ENCODE peak calls at places on chromosomes 7 and 10, in seven cellular contexts. N is psoas muscle, Q is H9, L is WTC11, C is nephron progenitor cell, P is hepatocyte, S is neural crest cell. I is an unnamed sample.

GRCh38 chr7:47346378-47346914 is 235.5 kb downstream of the TNS3 start:
- DNase-seq in S (no peak), L (no peak), C (no peak), P (no peak), Q (no peak), N (no peak), I (no peak)

GRCh38 chr7:45112648-45113047 is 1.2 kb upstream of the TBRG4 start:
- DNase-seq in P (no peak), N (no peak), C (no peak), Q (no peak), S (no peak), L (no peak), I (no peak)

GRCh38 chr7:158431941-158432347 is 155.7 kb downstream of the PTPRN2 start:
- DNase-seq in P (peak), L (no peak), Q (no peak), S (no peak), C (no peak), N (peak), I (no peak)

GRCh38 chr10:60578217-60578616 is 188.5 kb upstream of the ANK3 start:
- DNase-seq in N (no peak), Q (no peak), S (no peak), P (no peak), C (no peak), L (no peak), I (no peak)

GRCh38 chr10:89940076-89940475 is 238.7 kb downstream of the KIF20B start:
- DNase-seq in P (no peak), L (no peak), S (no peak), Q (no peak), N (no peak), C (no peak), I (no peak)

GRCh38 chr7:150325110-150325611 is 1.8 kb upstream of the ACTR3C start:
- DNase-seq in L (no peak), S (no peak), P (no peak), C (no peak), Q (no peak), N (no peak), I (peak)

GRCh38 chr10:62726142-62726541 is 78.4 kb upstream of the ADO start:
- DNase-seq in N (no peak), L (no peak), P (no peak), S (no peak), C (no peak), Q (no peak), I (no peak)

GRCh38 chr7:117654780-117655179 is 175.0 kb downstream of the CFTR start:
- DNase-seq in N (no peak), P (no peak), Q (no peak), S (no peak), L (no peak), C (no peak), I (no peak)

GRCh38 chr10:27620425-27621397 is 116.6 kb downstream of the RAB18 start:
- DNase-seq in L (no peak), Q (no peak), S (no peak), C (no peak), P (peak), N (peak), I (no peak)

GRCh38 chr7:81690251-81690650 is 79.6 kb downstream of the HGF start:
- DNase-seq in N (no peak), S (no peak), Q (peak), L (peak), C (peak), P (no peak), I (no peak)

GRCh38 chr7:133047321-133047720 is 34.6 kb downstream of the CHCHD3 start:
- DNase-seq in Q (no peak), S (no peak), C (no peak), P (no peak), L (no peak), N (no peak), I (no peak)

GRCh38 chr10:71073451-71074175 is 138.8 kb upstream of the UNC5B start:
- DNase-seq in S (no peak), C (peak), P (no peak), Q (no peak), N (no peak), L (no peak), I (no peak)

GRCh38 chr7:99139031-99139430 is 4.9 kb downstream of the SMURF1 start:
- DNase-seq in N (no peak), Q (no peak), C (no peak), S (no peak), L (no peak), P (no peak), I (no peak)

GRCh38 chr10:52526251-52526823 is 212.3 kb downstream of the DKK1 start:
- DNase-seq in L (no peak), N (no peak), Q (no peak), S (no peak), C (no peak), P (no peak), I (no peak)

GRCh38 chr7:135745702-135746312 is 2.8 kb downstream of the FAM180A start:
- DNase-seq in N (peak), Q (no peak), C (no peak), S (no peak), P (no peak), L (no peak), I (no peak)

GRCh38 chr10:67527351-67527750 is 168.6 kb downstream of the CTNNA3 start:
- DNase-seq in S (no peak), N (no peak), L (no peak), P (no peak), Q (no peak), C (no peak), I (no peak)

GRCh38 chr7:134547738-134548054 is 1.2 kb upstream of the AKR1B15 start:
- DNase-seq in S (no peak), N (peak), C (peak), P (peak), Q (no peak), L (peak), I (no peak)

DNA sequence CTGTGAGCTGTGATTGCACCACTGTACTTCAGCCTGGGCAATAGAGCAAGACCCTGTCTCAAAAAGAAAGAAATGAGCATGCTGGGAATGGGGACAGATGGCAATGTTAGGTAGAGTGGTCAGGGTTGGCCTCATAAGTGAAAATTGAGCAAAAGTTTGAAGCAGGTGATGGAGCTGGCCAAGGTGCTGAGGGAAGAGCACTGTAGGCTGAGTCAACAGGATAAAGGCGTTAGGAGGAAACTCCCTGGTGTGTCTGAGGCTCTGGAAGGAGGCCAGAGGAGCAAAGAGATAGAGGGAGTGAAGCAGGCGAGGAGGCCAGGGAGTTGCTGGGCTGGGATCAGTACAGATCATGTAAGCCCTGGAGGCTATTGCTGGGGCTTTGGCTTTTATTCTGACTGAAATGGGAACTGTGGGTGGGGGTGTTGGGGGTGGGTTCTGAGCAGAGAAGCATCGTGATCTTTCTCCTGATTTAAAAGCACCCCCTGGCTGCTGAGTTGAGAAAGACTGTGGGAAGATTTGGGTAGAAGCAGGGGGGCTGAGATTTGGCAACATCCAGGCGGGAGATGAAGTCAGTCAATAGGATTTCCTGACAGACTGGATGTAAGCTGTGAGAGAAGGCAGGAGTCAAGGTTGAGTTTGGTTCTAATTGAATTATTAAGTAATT is 52.5 kb upstream of the VKORC1L1 start:
- DNase-seq in Q (peak), S (no peak), L (peak), C (no peak), P (no peak), N (no peak), I (no peak)
- TF ChIP-seq CTCF in Q (peak), S (no peak), L (no peak), C (no peak), P (no peak), N (no peak), I (no peak)

DNA sequence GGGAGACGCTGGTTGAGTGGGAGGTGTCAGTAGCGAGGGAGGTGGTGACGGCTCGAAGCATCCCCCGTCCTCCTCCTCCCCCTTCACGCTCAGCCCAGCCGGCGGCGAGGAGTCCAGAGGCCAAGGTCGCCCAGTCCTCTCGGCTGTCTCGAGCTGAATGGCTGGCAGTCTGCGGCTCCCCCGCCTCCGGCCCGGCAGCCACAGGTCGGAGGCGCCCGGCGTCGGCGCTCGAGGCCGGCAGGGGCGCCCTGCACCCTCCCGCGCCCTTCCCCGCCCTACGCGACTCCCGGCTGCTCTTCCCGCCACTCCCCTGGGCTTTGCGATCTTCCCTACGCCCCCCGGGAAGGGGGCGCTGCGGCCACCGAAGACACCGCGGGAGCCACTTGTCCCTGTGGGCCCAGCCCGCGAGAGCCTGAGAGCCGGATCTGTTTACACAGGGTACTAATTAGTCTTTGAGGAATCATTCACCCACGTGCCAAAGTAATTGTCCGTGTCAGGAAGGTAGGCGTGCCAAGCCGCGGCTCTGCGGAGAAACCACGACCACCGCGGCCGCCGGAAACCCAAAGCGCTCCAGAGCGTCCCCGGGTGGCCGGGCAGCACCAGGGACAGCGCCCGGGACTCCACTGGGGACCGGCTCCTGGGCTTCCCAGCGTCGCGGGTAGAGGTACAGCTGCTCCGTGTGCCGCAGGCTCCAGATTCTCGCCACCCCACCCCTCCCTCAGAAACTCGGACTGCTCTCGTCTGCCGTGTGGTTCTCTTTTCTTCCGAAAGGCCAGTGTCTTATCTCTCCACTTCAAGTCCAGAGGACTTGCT is at the start of gene NXPH1:
- DNase-seq in L (peak), C (peak), S (peak), P (peak), N (no peak), Q (peak), I (no peak)
- TF ChIP-seq CTCF in L (peak), C (peak), S (peak), P (no peak), N (no peak), Q (peak), I (no peak)

GRCh38 chr10:97708976-97709745 is 4.4 kb upstream of the MARVELD1 start:
- DNase-seq in S (peak), N (peak), L (peak), Q (peak), C (peak), P (peak), I (peak)
- TF ChIP-seq CTCF in S (peak), N (peak), L (peak), Q (peak), C (peak), P (peak), I (peak)

GRCh38 chr7:30650455-30650854 is 31.8 kb downstream of the CRHR2 start:
- DNase-seq in S (no peak), C (no peak), L (no peak), N (no peak), P (no peak), Q (peak), I (no peak)
- TF ChIP-seq CTCF in S (no peak), C (no peak), L (no peak), N (no peak), P (no peak), Q (peak), I (no peak)

DNA sequence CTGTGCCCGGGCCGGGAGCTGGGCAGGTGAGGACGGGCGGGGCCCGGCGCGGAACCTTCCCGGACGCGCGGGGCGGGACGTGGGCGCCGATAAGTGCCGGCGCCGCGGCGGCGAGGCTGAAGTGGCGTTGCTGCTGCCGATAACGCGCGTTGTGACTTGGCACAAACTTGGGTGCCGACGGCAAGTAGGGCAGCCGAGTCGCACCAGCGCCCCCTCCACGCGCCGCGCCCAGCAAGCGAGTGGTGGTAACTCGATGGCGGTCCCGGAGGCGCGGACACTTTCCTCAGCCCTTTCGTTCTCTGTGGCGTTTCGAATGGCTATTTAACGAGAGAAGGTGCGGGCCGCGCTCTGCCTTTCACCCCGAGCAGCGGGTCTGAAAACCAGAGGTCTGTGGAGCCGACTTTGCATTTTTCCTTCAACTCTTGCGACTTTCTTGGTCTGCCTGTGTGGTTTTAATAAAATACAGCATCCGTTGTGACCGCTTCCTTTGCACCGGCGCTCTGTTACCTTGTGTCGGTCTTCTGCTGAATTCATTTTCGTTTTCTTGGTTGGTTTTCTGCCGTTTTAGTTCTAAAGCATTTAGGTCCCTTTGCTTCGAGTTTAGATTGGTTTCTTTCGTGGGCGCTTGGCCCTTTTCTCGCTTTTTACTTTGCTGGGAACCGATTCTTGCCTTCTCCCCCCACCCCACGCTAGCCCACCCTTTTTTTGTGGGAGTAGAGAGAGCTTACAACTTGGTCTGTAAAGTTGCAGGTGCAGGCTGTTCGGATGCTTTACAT is 704 bp downstream of the STK17A start:
- DNase-seq in P (peak), Q (peak), N (peak), L (peak), C (peak), S (peak), I (no peak)
- TF ChIP-seq CTCF in P (peak), Q (no peak), N (peak), L (no peak), C (no peak), S (peak), I (peak)

GRCh38 chr10:3119796-3120459 is 52.6 kb downstream of the PFKP start:
- DNase-seq in Q (no peak), S (peak), N (no peak), L (peak), P (no peak), C (no peak), I (no peak)
- TF ChIP-seq CTCF in Q (peak), S (peak), N (peak), L (peak), P (peak), C (peak), I (no peak)

GRCh38 chr7:87263537-87263936 is 44.0 kb upstream of the TMEM243 start:
- DNase-seq in Q (no peak), N (no peak), L (no peak), C (no peak), S (no peak), P (no peak), I (no peak)

GRCh38 chr7:87267239-87267900 is 47.8 kb upstream of the TMEM243 start:
- DNase-seq in P (no peak), S (no peak), N (no peak), Q (no peak), L (no peak), C (no peak), I (no peak)
- TF ChIP-seq CTCF in P (no peak), S (no peak), N (no peak), Q (no peak), L (no peak), C (no peak), I (no peak)

GRCh38 chr7:65475040-65475726 is 101.5 kb downstream of the ZNF92 start:
- DNase-seq in Q (no peak), C (no peak), S (no peak), L (no peak), N (no peak), P (no peak), I (no peak)

GRCh38 chr7:65471587-65471986 is 97.9 kb downstream of the ZNF92 start:
- DNase-seq in P (no peak), N (no peak), C (no peak), Q (no peak), L (no peak), S (no peak), I (no peak)

GRCh38 chr7:65475734-65476319 is 102.2 kb downstream of the ZNF92 start:
- DNase-seq in L (no peak), P (no peak), Q (no peak), N (no peak), C (no peak), S (no peak), I (no peak)

GRCh38 chr7:65477326-65477725 is 103.7 kb downstream of the ZNF92 start:
- DNase-seq in L (peak), C (peak), Q (peak), P (peak), S (peak), N (no peak), I (no peak)
- TF ChIP-seq CTCF in L (peak), C (peak), Q (peak), P (peak), S (peak), N (no peak), I (no peak)

GRCh38 chr7:30163231-30163894 is 28.6 kb downstream of the MTURN start:
- DNase-seq in P (no peak), N (no peak), S (no peak), C (no peak), L (no peak), Q (no peak), I (peak)
- TF ChIP-seq CTCF in P (no peak), N (no peak), S (no peak), C (no peak), L (no peak), Q (no peak), I (no peak)

I was measured in HL-60.